ENCODE peak calls at places on chromosome 1, in seven cellular contexts. O is ureter, A is 8988T, G is M059J, M is MM.1S, S is mesothelial cell of epicardium, Q is Daoy. B is an unnamed sample.

GRCh38 chr1:21496063-21496462 is 13.2 kb upstream of the ALPL start:
- DNase-seq in O (no peak), A (no peak), G (no peak), M (no peak), S (no peak), Q (no peak), B (no peak)

GRCh38 chr1:163785868-163786267 is 464.1 kb downstream of the NUF2 start:
- DNase-seq in O (no peak), A (no peak), G (no peak), M (no peak), S (no peak), Q (no peak), B (no peak)

GRCh38 chr1:32969556-32969955 is 4.9 kb upstream of the RNF19B start:
- DNase-seq in O (no peak), A (no peak), G (no peak), M (no peak), S (no peak), Q (peak), B (no peak)

GRCh38 chr1:234109840-234110239 is 205.4 kb downstream of the SLC35F3 start:
- DNase-seq in O (no peak), A (no peak), G (no peak), M (no peak), S (no peak), Q (no peak), B (no peak)

GRCh38 chr1:182723195-182723594 is 38.8 kb upstream of the RGS8 start:
- DNase-seq in O (no peak), A (no peak), G (no peak), M (no peak), S (no peak), Q (no peak), B (no peak)

GRCh38 chr1:3186526-3186921 is 117.5 kb downstream of the PRDM16 start:
- DNase-seq in O (peak), A (no peak), G (peak), M (no peak), S (peak), Q (peak), B (peak)

GRCh38 chr1:24694380-24694843 is 50.8 kb upstream of the CLIC4 start:
- DNase-seq in O (no peak), A (no peak), G (no peak), M (peak), S (no peak), Q (peak), B (peak)

GRCh38 chr1:14499312-14500040 is 99.0 kb upstream of the KAZN start:
- DNase-seq in O (no peak), A (no peak), G (no peak), M (no peak), S (no peak), Q (no peak), B (no peak)

GRCh38 chr1:212457740-212458338 is 25.1 kb downstream of the NENF start:
- DNase-seq in O (no peak), A (peak), G (peak), M (peak), S (no peak), Q (peak), B (peak)

B was measured in DMS153.